ENCODE peak calls at places on chromosome 4, in seven cellular contexts. Y is uterus, R is psoas muscle, N is GM13976, F is neural progenitor cell, V is cardiac fibroblast, U is cardiac muscle cell. K is an unnamed sample.

GRCh38 chr4:157079441-157079840 is 3.5 kb downstream of the GLRB start:
- DNase-seq in N (no peak), V (no peak), R (no peak), U (no peak), Y (no peak), F (no peak), K (no peak)

GRCh38 chr4:143667461-143667860 is 33.0 kb downstream of the FREM3 start:
- DNase-seq in U (peak; percentile 96), Y (peak; percentile 20), F (peak; percentile 31), V (peak; percentile 96), R (no peak), N (no peak), K (no peak)

GRCh38 chr4:21769404-21770147 is 179.0 kb downstream of the KCNIP4 start:
- DNase-seq in N (no peak), V (peak; percentile 68), F (no peak), R (no peak), Y (no peak), U (peak; percentile 70), K (no peak)

GRCh38 chr4:15451866-15452765 is 17.6 kb upstream of the CC2D2A start:
- DNase-seq in N (no peak), R (no peak), U (peak; percentile 92), V (peak; percentile 92), Y (no peak), F (peak; percentile 23), K (no peak)

GRCh38 chr4:83195280-83195679 is 80.8 kb upstream of the PLAC8 start:
- DNase-seq in R (no peak), U (no peak), Y (no peak), V (no peak), N (no peak), F (no peak), K (no peak)

GRCh38 chr4:117874241-117874640 is 160.0 kb upstream of the NDST3 start:
- DNase-seq in F (no peak), R (no peak), V (no peak), Y (no peak), N (no peak), U (no peak), K (no peak)

GRCh38 chr4:15327311-15328298 is 100.2 kb upstream of the C1QTNF7 start:
- DNase-seq in U (peak; percentile 50), F (no peak), Y (no peak), N (no peak), V (peak; percentile 38), R (no peak), K (no peak)

GRCh38 chr4:155906554-155907247 is 3.2 kb downstream of the TDO2 start:
- DNase-seq in R (no peak), N (no peak), V (peak; percentile 98), F (no peak), U (peak; percentile 98), Y (peak; percentile 14), K (no peak)

GRCh38 chr4:110005461-110006056 is 92.9 kb downstream of the EGF start:
- DNase-seq in V (peak; percentile 84), F (peak; percentile 68), N (peak; percentile 65), Y (no peak), R (no peak), U (peak; percentile 84), K (no peak)

GRCh38 chr4:132694775-132695174 is 454.3 kb upstream of the PCDH10 start:
- DNase-seq in V (no peak), N (no peak), F (no peak), U (no peak), R (no peak), Y (no peak), K (no peak)

GRCh38 chr4:8542776-8543525 is 37.2 kb upstream of the GPR78 start:
- DNase-seq in U (no peak), V (no peak), N (no peak), R (no peak), F (no peak), Y (no peak), K (no peak)

GRCh38 chr4:152900395-152900794 is 35.7 kb upstream of the FHDC1 start:
- DNase-seq in R (no peak), V (no peak), Y (no peak), N (no peak), F (no peak), U (no peak), K (no peak)

GRCh38 chr4:70940134-70940533 is 38.0 kb downstream of the MOB1B start:
- DNase-seq in Y (no peak), V (no peak), U (no peak), N (no peak), F (no peak), R (no peak), K (no peak)
- TF ChIP-seq CTCF in Y (no peak), V (no peak), U (no peak), N (no peak), F (no peak), R (no peak), K (no peak)

GRCh38 chr4:158255727-158256324 is 45.5 kb downstream of the TMEM144 start:
- DNase-seq in V (peak; percentile 75), N (no peak), U (peak; percentile 76), R (no peak), F (peak; percentile 56), Y (no peak), K (no peak)

GRCh38 chr4:158250321-158250720 is 40.0 kb downstream of the TMEM144 start:
- DNase-seq in V (no peak), U (no peak), N (no peak), R (no peak), F (no peak), Y (no peak), K (no peak)

GRCh38 chr4:158254328-158254727 is 44.0 kb downstream of the TMEM144 start:
- DNase-seq in N (no peak), F (no peak), U (no peak), R (no peak), Y (no peak), V (no peak), K (no peak)

DNA sequence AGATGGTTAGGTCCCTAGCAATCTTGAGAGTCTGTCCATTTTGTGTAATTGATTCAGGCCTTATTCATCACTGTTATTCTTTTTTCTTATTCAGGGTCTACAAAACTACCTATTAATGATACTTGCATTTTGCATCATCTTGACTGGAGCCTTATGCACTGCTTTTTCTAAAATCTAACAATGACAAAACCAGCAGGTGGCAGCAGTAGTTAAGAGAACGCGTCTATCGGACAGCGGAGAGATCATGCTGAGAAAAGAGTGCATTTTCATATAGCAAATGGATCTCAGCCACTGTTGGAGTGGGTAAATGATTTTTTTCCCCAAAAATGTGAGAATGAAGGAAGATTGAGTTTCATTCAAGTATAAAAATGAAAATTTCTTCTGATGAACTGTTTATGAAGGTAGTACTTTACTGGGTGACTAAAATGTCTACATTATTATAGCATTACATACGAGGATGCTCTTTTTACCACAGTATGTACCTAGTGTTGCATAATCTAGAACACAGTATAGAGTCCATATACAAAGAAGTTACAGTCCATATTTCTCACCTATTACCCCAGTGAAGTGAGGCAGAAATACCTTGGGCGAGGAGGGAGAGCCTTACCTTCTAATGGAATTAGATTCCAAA is 43.2 kb downstream of the TMEM144 start:
- DNase-seq in F (peak; percentile 76), V (peak; percentile 72), R (no peak), Y (peak; percentile 66), U (peak; percentile 75), N (peak; percentile 21), K (peak; percentile 29)
- TF ChIP-seq CTCF in F (peak; percentile 73), V (peak; percentile 63), R (peak; percentile 67), Y (peak; percentile 60), U (peak; percentile 74), N (peak; percentile 71), K (peak; percentile 54)

GRCh38 chr4:1576961-1577814 is 106.9 kb downstream of the FAM53A start:
- DNase-seq in N (no peak), R (peak; percentile 43), U (no peak), Y (no peak), F (peak; percentile 42), V (no peak), K (no peak)

GRCh38 chr4:1579834-1580686 is 104.1 kb downstream of the FAM53A start:
- DNase-seq in Y (no peak), N (peak; percentile 95), F (peak; percentile 90), U (peak; percentile 97), R (peak; percentile 94), V (no peak), K (peak; percentile 84)

GRCh38 chr4:1577818-1578217 is 106.3 kb downstream of the FAM53A start:
- DNase-seq in R (peak; percentile 34), U (no peak), F (peak; percentile 41), V (no peak), Y (no peak), N (no peak), K (no peak)

GRCh38 chr4:1578301-1578781 is 105.8 kb downstream of the FAM53A start:
- DNase-seq in N (no peak), U (no peak), Y (no peak), V (no peak), R (peak; percentile 49), F (peak; percentile 78), K (no peak)

DNA sequence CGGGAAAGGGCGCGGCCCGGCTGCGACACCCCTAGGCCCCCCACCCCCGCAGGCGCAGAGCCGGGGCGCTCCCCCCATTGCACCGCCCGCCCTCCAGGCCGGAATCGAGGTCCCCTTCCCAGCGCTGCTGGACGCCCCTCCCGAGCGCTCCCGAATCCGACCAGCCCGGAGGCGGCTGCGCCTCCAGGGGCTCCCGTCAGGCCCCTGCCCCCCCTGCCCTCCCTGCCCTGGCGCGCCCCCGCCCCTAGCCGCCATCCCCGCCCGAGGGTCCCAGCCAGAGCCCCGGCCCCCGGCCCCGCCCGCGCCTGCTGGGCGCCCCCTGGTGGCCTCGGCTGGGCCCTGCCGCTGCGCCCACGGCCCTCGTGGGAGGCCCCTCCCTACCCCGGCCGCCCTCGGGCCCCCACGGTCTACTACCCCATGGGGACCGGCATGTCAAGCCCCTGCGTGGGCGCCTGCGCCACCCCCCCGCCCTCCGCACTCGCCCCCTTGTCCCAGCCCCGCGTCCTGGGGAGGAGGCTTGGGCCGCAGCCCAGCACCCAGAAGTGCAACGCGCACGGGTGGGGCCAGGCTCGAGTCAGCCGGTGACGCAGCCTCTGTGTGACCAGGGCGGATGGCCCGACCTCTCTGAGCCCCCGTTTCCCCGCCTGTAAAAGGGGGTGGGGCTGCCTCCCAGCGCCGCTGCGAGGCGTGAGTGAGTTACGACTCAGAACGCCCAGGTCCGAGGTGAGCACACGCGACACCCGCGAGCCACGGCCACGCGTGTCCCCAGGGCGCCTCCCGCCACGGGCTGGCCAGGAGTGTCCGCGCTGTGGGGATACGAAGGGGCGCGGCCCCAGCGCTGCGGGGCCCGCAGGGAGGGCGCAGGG is 104.9 kb downstream of the FAM53A start:
- DNase-seq in U (peak; percentile 83), R (peak; percentile 87), F (peak; percentile 85), N (peak; percentile 86), V (peak; percentile 84), Y (peak; percentile 70), K (peak; percentile 50)
- TF ChIP-seq CTCF in U (peak; percentile 19), R (peak; percentile 62), F (peak; percentile 75), N (peak; percentile 48), V (peak; percentile 12), Y (peak; percentile 22), K (peak; percentile 77)

GRCh38 chr4:95541889-95542607 is 6.7 kb downstream of the UNC5C start:
- DNase-seq in N (no peak), Y (no peak), U (no peak), V (no peak), F (no peak), R (no peak), K (no peak)

GRCh38 chr4:95545526-95545925 is 3.2 kb downstream of the UNC5C start:
- DNase-seq in U (no peak), V (no peak), F (no peak), N (no peak), Y (no peak), R (no peak), K (no peak)

GRCh38 chr4:95546866-95547707 is 1.7 kb downstream of the UNC5C start:
- DNase-seq in U (no peak), R (no peak), N (no peak), F (peak; percentile 53), V (no peak), Y (no peak), K (no peak)

GRCh38 chr4:95546236-95546635 is 2.5 kb downstream of the UNC5C start:
- DNase-seq in V (no peak), R (no peak), N (no peak), Y (no peak), U (no peak), F (no peak), K (no peak)

GRCh38 chr4:95544433-95545103 is 4.2 kb downstream of the UNC5C start:
- DNase-seq in U (peak; percentile 45), F (no peak), R (no peak), Y (no peak), V (peak; percentile 45), N (no peak), K (no peak)
- TF ChIP-seq CTCF in U (peak; percentile 46), F (peak; percentile 26), R (no peak), Y (no peak), V (peak; percentile 33), N (no peak), K (no peak)